ENCODE peak calls at places on chromosomes 2 and 18, in six cellular contexts. D is mesothelial cell of epicardium; I is NCI-H226; M is central memory CD4-positive, alpha-beta T cell; X is GM04504; U is HL-60. V is an unnamed sample.

GRCh38 chr2:136244558-136244885 is 126.6 kb upstream of the CXCR4 start:
- DNase-seq in D (no peak), I (no peak), M (no peak), X (no peak), U (no peak), V (no peak)

GRCh38 chr18:11767329-11767728 is 78.3 kb downstream of the GNAL start:
- DNase-seq in D (no peak), I (no peak), M (no peak), X (no peak), U (no peak), V (no peak)

GRCh38 chr2:160402997-160403979 is 90.3 kb downstream of the RBMS1 start:
- DNase-seq in D (no peak), I (peak; percentile 70), M (no peak), X (no peak), U (no peak), V (no peak)

GRCh38 chr18:5144629-5145028 is 52.4 kb downstream of the AKAIN1 start:
- DNase-seq in D (no peak), I (no peak), M (no peak), X (no peak), U (no peak), V (no peak)

GRCh38 chr18:9825571-9826073 is 60.2 kb upstream of the TXNDC2 start:
- DNase-seq in D (no peak), I (peak; percentile 81), M (no peak), X (peak; percentile 87), U (peak; percentile 87), V (no peak)

GRCh38 chr18:21831413-21831831 is 90.8 kb downstream of the MIB1 start:
- DNase-seq in D (no peak), I (no peak), M (no peak), X (no peak), U (no peak), V (no peak)

GRCh38 chr18:24514439-24514838 is 54.0 kb downstream of the HRH4 start:
- DNase-seq in D (no peak), I (peak; percentile 48), M (no peak), X (no peak), U (peak; percentile 19), V (peak; percentile 36)

GRCh38 chr18:43590182-43590903 is 313.1 kb upstream of the SYT4 start:
- DNase-seq in D (no peak), I (no peak), M (no peak), X (no peak), U (no peak), V (no peak)

GRCh38 chr2:40352321-40353099 is 99.4 kb downstream of the SLC8A1 start:
- DNase-seq in D (no peak), I (peak; percentile 55), M (no peak), X (no peak), U (no peak), V (no peak)

GRCh38 chr2:47629501-47630460 is 153.2 kb upstream of the MSH6 start:
- DNase-seq in D (no peak), I (no peak), M (no peak), X (no peak), U (no peak), V (no peak)

GRCh38 chr2:102514061-102514785 is 41.2 kb downstream of the SLC9A4 start:
- DNase-seq in D (no peak), I (peak; percentile 94), M (no peak), X (peak; percentile 21), U (no peak), V (peak; percentile 58)

GRCh38 chr2:111106720-111107119 is 14.0 kb upstream of the BCL2L11 start:
- DNase-seq in D (no peak), I (no peak), M (no peak), X (no peak), U (no peak), V (no peak)

GRCh38 chr2:96531872-96532505 is 4.6 kb upstream of the ARID5A start:
- DNase-seq in D (peak; percentile 84), I (peak; percentile 91), M (peak; percentile 85), X (peak; percentile 99), U (peak; percentile 33), V (no peak)

GRCh38 chr18:24188120-24188519 is 49.3 kb downstream of the CABYR start:
- DNase-seq in D (no peak), I (no peak), M (no peak), X (no peak), U (no peak), V (no peak)

GRCh38 chr2:233857511-233858118 is 3.3 kb upstream of the HJURP start:
- DNase-seq in D (no peak), I (peak; percentile 21), M (no peak), X (no peak), U (peak; percentile 60), V (no peak)

GRCh38 chr2:28276807-28277206 is 115.9 kb upstream of the FOSL2 start:
- DNase-seq in D (no peak), I (no peak), M (no peak), X (no peak), U (no peak), V (no peak)

GRCh38 chr2:197908191-197908590 is 103.8 kb downstream of the PLCL1 start:
- DNase-seq in D (no peak), I (no peak), M (no peak), X (no peak), U (no peak), V (no peak)

GRCh38 chr2:158815166-158815565 is 20.0 kb downstream of the DAPL1 start:
- DNase-seq in D (no peak), I (no peak), M (no peak), X (no peak), U (no peak), V (no peak)

GRCh38 chr18:9130806-9131205 is 5.8 kb upstream of the ANKRD12 start:
- DNase-seq in D (no peak), I (no peak), M (no peak), X (no peak), U (no peak), V (no peak)

GRCh38 chr2:44186800-44187199 is 18.1 kb downstream of the PPM1B start:
- DNase-seq in D (no peak), I (no peak), M (no peak), X (no peak), U (peak; percentile 34), V (no peak)

GRCh38 chr2:191696001-191696400 is 18.1 kb downstream of the NABP1 start:
- DNase-seq in D (no peak), I (peak; percentile 39), M (no peak), X (peak; percentile 89), U (no peak), V (no peak)

GRCh38 chr2:101860157-101860556 is 131.6 kb upstream of the IL1R2 start:
- DNase-seq in D (no peak), I (no peak), M (no peak), X (no peak), U (no peak), V (no peak)

GRCh38 chr2:74037379-74037860 is 52.7 kb downstream of the TET3 start:
- DNase-seq in D (no peak), I (no peak), M (no peak), X (no peak), U (peak; percentile 80), V (no peak)

GRCh38 chr18:25349131-25349925 is 2.6 kb downstream of the ZNF521 start:
- DNase-seq in D (peak; percentile 54), I (no peak), M (no peak), X (no peak), U (no peak), V (no peak)

GRCh38 chr2:1606421-1607235 is 137.7 kb downstream of the PXDN start:
- DNase-seq in D (no peak), I (no peak), M (no peak), X (no peak), U (no peak), V (no peak)

GRCh38 chr2:112996635-112997034 is 8.6 kb upstream of the IL36A start:
- DNase-seq in D (no peak), I (no peak), M (peak; percentile 89), X (no peak), U (no peak), V (no peak)

GRCh38 chr18:12278765-12279682 is 24.9 kb downstream of the CIDEA start:
- DNase-seq in D (peak; percentile 73), I (peak; percentile 87), M (no peak), X (peak; percentile 91), U (no peak), V (peak; percentile 61)

GRCh38 chr2:157233506-157233905 is 24.0 kb upstream of the GALNT5 start:
- DNase-seq in D (no peak), I (peak; percentile 78), M (no peak), X (no peak), U (no peak), V (no peak)

GRCh38 chr2:136647039-136647438 is 118.3 kb upstream of the THSD7B start:
- DNase-seq in D (no peak), I (no peak), M (no peak), X (no peak), U (no peak), V (no peak)

GRCh38 chr2:167582619-167583018 is 664.8 kb downstream of the STK39 start:
- DNase-seq in D (no peak), I (no peak), M (no peak), X (no peak), U (no peak), V (no peak)

GRCh38 chr2:96407041-96407918 is 71.7 kb downstream of the NCAPH start:
- DNase-seq in D (peak; percentile 67), I (peak; percentile 27), M (peak; percentile 87), X (peak; percentile 46), U (peak; percentile 60), V (peak; percentile 81)

GRCh38 chr2:62036229-62036628 is 130.8 kb downstream of the COMMD1 start:
- DNase-seq in D (no peak), I (no peak), M (no peak), X (no peak), U (no peak), V (no peak)

GRCh38 chr18:35328868-35329267 is 15.4 kb downstream of the ZNF24 start:
- DNase-seq in D (no peak), I (no peak), M (no peak), X (no peak), U (no peak), V (no peak)

GRCh38 chr2:95278051-95278471 is 3.8 kb downstream of the PROM2 start:
- DNase-seq in D (no peak), I (peak; percentile 93), M (no peak), X (peak; percentile 42), U (no peak), V (no peak)

GRCh38 chr2:3480352-3481010 is 38.9 kb downstream of the ADI1 start:
- DNase-seq in D (no peak), I (no peak), M (no peak), X (no peak), U (no peak), V (no peak)

GRCh38 chr2:216410550-216410949 is 1.7 kb upstream of the SMARCAL1 start:
- DNase-seq in D (no peak), I (no peak), M (no peak), X (no peak), U (no peak), V (no peak)